ENCODE peak calls at places on chromosomes 16 and 17, in four cellular contexts. F, I, S and J are unnamed samples.

GRCh38 chr17:81651692-81652091 is 4.7 kb downstream of the PDE6G start:
- DNase-seq in F (peak), I (no peak), S (peak), J (no peak)

GRCh38 chr16:78973041-78973440 is 627.5 kb downstream of the MAF start:
- DNase-seq in F (no peak), I (no peak), S (no peak), J (no peak)

GRCh38 chr17:21275047-21275578 is 9.4 kb upstream of the MAP2K3 start:
- DNase-seq in F (no peak), I (no peak), S (no peak), J (no peak)

GRCh38 chr17:32759476-32759875 is 117.4 kb downstream of the MYO1D start:
- DNase-seq in F (no peak), I (no peak), S (no peak), J (no peak)

GRCh38 chr16:85149776-85150175 is 37.5 kb upstream of the CIBAR2 start:
- DNase-seq in F (no peak), I (no peak), S (no peak), J (no peak)

GRCh38 chr17:83019376-83019775 is 60.0 kb upstream of the METRNL start:
- DNase-seq in F (no peak), I (no peak), S (no peak), J (no peak)

GRCh38 chr17:50148226-50149098 is 2.0 kb downstream of the PPP1R9B start:
- DNase-seq in F (no peak), I (no peak), S (peak), J (no peak)

GRCh38 chr17:12998461-12998860 is 19.4 kb downstream of the ELAC2 start:
- DNase-seq in F (no peak), I (no peak), S (no peak), J (no peak)

GRCh38 chr17:64024215-64024654 is 3.8 kb upstream of the ICAM2 start:
- DNase-seq in F (no peak), I (no peak), S (no peak), J (no peak)

GRCh38 chr17:75090871-75091854 is 3.4 kb downstream of the SLC16A5 start:
- DNase-seq in F (no peak), I (no peak), S (no peak), J (no peak)

GRCh38 chr16:88358033-88358481 is 24.7 kb upstream of the ZNF469 start:
- DNase-seq in F (no peak), I (no peak), S (no peak), J (no peak)

GRCh38 chr17:10120749-10121148 is 77.7 kb downstream of the GAS7 start:
- DNase-seq in F (no peak), I (no peak), S (peak), J (no peak)

GRCh38 chr17:48155889-48156670 is 48.5 kb downstream of the SNX11 start:
- DNase-seq in F (no peak), I (no peak), S (no peak), J (no peak)

GRCh38 chr16:24972608-24973220 is 42.5 kb downstream of the ARHGAP17 start:
- DNase-seq in F (no peak), I (no peak), S (no peak), J (no peak)

GRCh38 chr17:72119280-72119962 is 1.4 kb upstream of the SOX9 start:
- DNase-seq in F (peak), I (no peak), S (no peak), J (no peak)

GRCh38 chr17:76791053-76791980 is 53.4 kb downstream of the MFSD11 start:
- DNase-seq in F (peak), I (no peak), S (peak), J (no peak)

GRCh38 chr16:56927471-56927870 is 4.5 kb upstream of the HERPUD1 start:
- DNase-seq in F (no peak), I (no peak), S (no peak), J (no peak)

GRCh38 chr17:64323774-64324173 is 60.7 kb upstream of the TEX2 start:
- DNase-seq in F (no peak), I (no peak), S (no peak), J (no peak)

GRCh38 chr17:75950850-75951554 is 10.2 kb upstream of the FBF1 start:
- DNase-seq in F (peak), I (no peak), S (peak), J (no peak)

GRCh38 chr17:3260600-3260999 is 37.6 kb downstream of the OR3A1 start:
- DNase-seq in F (no peak), I (no peak), S (no peak), J (no peak)

GRCh38 chr17:40564883-40565744 is at the start of gene CCR7:
- DNase-seq in F (no peak), I (peak), S (no peak), J (peak)

GRCh38 chr17:45740553-45741330 is 43.4 kb upstream of the CRHR1 start:
- DNase-seq in F (peak), I (no peak), S (peak), J (no peak)

GRCh38 chr17:42133461-42134041 is 10.9 kb downstream of the HSPB9 start:
- DNase-seq in F (no peak), I (no peak), S (no peak), J (no peak)

GRCh38 chr17:10754861-10755591 is 25.2 kb upstream of the TMEM220 start:
- DNase-seq in F (no peak), I (no peak), S (no peak), J (no peak)

GRCh38 chr17:38942641-38943040 is 17.2 kb downstream of the LASP1NB start:
- DNase-seq in F (no peak), I (no peak), S (no peak), J (no peak)

GRCh38 chr16:86304868-86305267 is 205.5 kb upstream of the FOXF1 start:
- DNase-seq in F (no peak), I (no peak), S (no peak), J (no peak)

GRCh38 chr17:74670329-74670728 is 42.4 kb downstream of the CD300LF start:
- DNase-seq in F (no peak), I (no peak), S (no peak), J (no peak)

GRCh38 chr17:82338858-82339633 is 5.5 kb upstream of the SECTM1 start:
- DNase-seq in F (peak), I (no peak), S (peak), J (no peak)

GRCh38 chr16:89338863-89339262 is 121.4 kb downstream of the ZNF778 start:
- DNase-seq in F (no peak), I (no peak), S (no peak), J (no peak)

GRCh38 chr17:61467416-61468262 is 15.4 kb downstream of the TBX4 start:
- DNase-seq in F (peak), I (no peak), S (peak), J (no peak)

GRCh38 chr17:38897176-38897575 is 27.3 kb downstream of the LASP1 start:
- DNase-seq in F (no peak), I (no peak), S (peak), J (no peak)

GRCh38 chr17:71883845-71884244 is 237.0 kb upstream of the SOX9 start:
- DNase-seq in F (no peak), I (no peak), S (no peak), J (no peak)

GRCh38 chr17:2101448-2102257 is 46.8 kb downstream of the HIC1 start:
- DNase-seq in F (peak), I (no peak), S (no peak), J (no peak)

GRCh38 chr16:10556240-10556639 is 24.2 kb downstream of the EMP2 start:
- DNase-seq in F (no peak), I (no peak), S (no peak), J (no peak)

GRCh38 chr16:87658564-87659225 is 56.4 kb downstream of the JPH3 start:
- DNase-seq in F (no peak), I (no peak), S (no peak), J (no peak)

GRCh38 chr17:353213-353837 is 718 bp upstream of the RPH3AL start:
- DNase-seq in F (peak), I (no peak), S (no peak), J (no peak)

GRCh38 chr17:33756021-33756420 is 462.9 kb upstream of the ASIC2 start:
- DNase-seq in F (no peak), I (no peak), S (no peak), J (no peak)

DNA sequence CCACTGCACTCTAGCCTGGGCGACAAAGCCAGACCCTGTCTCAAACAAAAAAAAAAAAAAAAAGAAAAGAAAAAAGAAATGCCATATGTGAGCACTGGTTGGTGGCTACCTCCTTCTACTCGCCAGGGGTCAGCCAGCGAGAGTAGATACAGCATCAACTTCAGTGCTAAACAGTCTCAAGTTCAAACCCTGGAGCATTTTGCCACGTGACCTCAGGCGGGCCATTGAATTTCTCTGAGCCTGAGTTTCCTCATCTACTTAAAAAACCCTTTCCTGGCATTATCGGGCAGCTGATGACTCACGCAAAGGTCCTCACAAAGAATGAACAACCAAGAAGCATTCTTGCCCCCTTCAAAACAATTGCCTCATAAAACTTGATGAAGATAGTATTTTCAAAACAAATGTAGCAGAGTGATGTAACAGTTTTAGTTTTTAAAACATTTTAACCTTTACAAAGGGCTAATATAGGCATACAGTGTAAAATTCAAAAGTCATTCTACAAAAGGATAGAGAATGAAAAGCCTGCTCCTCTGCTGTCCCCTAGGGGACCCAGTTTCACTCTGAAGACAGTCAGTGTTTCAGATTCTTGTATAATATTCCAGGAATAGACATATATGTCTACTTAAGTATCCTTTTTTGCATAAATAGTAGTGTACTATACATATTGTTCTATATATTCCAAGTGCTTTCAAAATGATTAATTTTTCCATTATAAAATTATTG is 28.4 kb downstream of the DNAH2 start:
- DNase-seq in F (peak), I (no peak), S (peak), J (no peak)
- TF ChIP-seq CTCF in F (peak), I (peak), S (peak), J (no peak)

DNA sequence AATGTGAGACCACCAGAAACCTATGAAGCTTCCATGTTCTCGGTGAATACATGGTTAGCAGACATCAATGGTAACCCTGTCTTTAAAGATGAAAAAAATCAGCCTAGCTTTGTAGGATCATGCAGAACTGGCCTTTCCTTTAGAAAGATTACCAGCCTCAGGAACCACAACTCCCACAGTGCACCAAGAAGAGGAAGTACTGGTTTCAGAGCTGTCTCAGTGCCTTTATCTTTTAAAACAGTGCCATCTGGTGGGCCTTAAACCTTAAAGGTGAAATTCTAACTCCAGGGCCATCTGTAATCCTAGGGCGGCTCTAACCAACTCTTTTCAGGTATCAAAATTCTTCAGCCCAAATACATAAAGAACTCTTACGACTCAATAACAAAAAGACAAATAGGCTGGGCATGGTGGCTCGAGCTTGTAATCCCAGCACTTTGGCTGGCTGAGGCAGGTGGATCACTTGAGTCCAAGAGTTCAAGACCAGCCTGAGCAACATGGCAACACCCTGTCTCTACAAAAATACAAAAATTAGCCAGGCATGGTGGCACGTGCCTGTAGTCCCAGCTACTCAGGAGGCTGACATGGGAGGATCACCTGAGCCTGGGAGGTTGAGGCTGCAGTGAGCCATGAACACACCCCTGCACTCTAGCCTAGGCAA is 5.4 kb downstream of the ATPAF2 start:
- DNase-seq in F (peak), I (no peak), S (peak), J (no peak)
- TF ChIP-seq CTCF in F (peak), I (peak), S (peak), J (peak)

GRCh38 chr16:81830845-81831600 is 51.9 kb downstream of the PLCG2 start:
- DNase-seq in F (no peak), I (no peak), S (no peak), J (no peak)

GRCh38 chr16:81834868-81835267 is 55.8 kb downstream of the PLCG2 start:
- DNase-seq in F (no peak), I (no peak), S (no peak), J (no peak)

GRCh38 chr16:81833751-81834150 is 54.7 kb downstream of the PLCG2 start:
- DNase-seq in F (no peak), I (no peak), S (no peak), J (no peak)

GRCh38 chr16:81832801-81833547 is 53.9 kb downstream of the PLCG2 start:
- DNase-seq in F (no peak), I (no peak), S (no peak), J (no peak)

DNA sequence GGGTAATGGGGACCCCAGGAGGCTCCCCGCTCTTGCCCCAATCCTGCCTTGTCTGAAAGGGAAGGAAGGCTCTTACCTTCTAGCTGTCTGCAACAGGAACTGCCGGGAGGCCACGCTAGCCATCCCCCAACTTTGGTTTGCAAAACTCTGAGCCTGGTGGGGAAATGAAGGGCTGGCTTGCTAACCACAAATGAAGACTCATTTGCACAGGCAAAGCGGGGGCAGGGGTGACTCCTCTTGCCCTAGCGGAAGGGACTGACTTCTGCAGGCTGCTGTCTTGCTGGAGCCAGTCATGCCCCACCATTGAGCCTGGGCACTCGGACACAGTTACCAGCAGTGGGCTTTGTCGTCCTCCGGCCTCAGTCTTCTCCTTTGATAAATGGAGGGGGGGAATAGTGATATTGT is 52.6 kb downstream of the PLCG2 start:
- DNase-seq in F (no peak), I (no peak), S (no peak), J (no peak)
- TF ChIP-seq CTCF in F (no peak), I (no peak), S (no peak), J (no peak)

DNA sequence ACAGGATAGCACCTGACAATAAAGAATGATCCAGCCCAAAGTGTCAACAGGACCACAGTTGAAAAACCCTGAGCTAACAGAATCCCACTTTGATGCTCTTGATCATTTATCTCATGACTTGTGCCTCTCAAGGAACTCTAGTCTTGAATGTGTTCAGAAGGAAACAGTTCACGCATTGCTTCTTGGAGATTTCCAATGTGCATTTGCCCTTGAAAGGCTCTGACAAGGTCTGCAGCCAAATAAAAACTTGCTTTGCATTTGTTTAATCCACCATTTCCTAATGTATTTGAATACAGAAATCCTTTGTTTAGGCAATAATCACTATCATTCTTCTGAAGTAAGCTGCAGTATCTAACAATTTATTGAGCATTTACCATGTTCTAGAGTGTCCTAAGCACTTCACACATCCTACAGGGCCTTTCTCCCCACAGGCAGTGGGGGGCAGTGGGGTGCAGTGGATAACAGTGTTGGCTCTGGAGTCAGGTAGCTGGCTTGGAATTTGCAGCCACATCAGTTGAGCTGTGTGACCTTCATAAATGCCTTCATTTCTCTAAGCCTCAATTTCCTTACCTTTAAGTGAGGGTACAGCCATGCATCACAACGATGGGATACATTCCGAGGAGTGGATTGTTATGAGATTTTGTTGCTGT is 239.7 kb downstream of the XYLT1 start:
- DNase-seq in F (no peak), I (no peak), S (no peak), J (no peak)
- TF ChIP-seq CTCF in F (no peak), I (no peak), S (no peak), J (no peak)

DNA sequence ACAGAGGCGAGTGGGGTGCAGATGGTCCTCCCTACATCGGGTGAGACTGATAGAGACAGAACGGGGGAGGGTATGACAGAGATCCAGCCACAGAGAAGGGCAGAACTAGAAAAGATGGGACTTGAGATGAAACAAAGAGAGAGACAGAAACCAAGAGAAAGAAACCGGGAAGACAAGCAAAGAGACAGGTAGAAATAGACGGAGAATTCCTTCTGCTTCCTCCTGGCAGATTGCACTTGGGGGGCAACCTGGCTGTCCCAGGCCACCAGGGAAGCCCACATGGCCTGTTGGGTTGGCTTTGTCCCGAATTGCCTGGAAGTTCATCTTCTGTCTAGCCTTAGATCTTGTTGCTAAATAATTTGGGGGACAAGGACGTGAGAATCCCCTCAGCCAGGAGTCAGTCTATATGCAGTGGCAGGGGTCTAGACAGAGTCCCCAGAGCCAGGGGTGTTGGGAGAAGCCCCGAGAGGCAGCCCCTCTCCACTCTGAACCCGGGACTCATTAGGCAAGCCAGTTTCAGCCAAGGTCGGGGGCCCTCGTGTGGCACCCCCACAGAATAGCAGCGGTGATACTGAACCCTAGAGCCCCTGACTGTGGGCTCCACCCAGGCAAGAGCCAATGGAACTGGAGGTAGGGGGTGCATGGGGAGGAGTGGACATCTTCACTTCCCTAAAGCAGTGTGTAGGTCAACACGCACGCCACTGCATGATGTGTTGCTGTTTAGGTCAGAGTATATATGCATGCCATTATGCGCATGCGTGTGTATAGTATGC is 626 bp upstream of the TSPOAP1 start:
- DNase-seq in F (no peak), I (no peak), S (no peak), J (no peak)
- TF ChIP-seq CTCF in F (peak), I (no peak), S (peak), J (no peak)

GRCh38 chr17:35793257-35793656 is 2.2 kb downstream of the MMP28 start:
- DNase-seq in F (no peak), I (no peak), S (no peak), J (no peak)
- TF ChIP-seq CTCF in F (no peak), I (no peak), S (no peak), J (no peak)

GRCh38 chr17:28991779-28992178 is 14.1 kb downstream of the SEZ6 start:
- DNase-seq in F (no peak), I (no peak), S (no peak), J (no peak)

GRCh38 chr17:28993645-28994426 is 12.0 kb downstream of the SEZ6 start:
- DNase-seq in F (no peak), I (no peak), S (no peak), J (no peak)

GRCh38 chr17:28992202-28992601 is 13.6 kb downstream of the SEZ6 start:
- DNase-seq in F (no peak), I (no peak), S (no peak), J (no peak)

GRCh38 chr17:28996554-28997096 is 9.2 kb downstream of the SEZ6 start:
- DNase-seq in F (no peak), I (no peak), S (no peak), J (no peak)

DNA sequence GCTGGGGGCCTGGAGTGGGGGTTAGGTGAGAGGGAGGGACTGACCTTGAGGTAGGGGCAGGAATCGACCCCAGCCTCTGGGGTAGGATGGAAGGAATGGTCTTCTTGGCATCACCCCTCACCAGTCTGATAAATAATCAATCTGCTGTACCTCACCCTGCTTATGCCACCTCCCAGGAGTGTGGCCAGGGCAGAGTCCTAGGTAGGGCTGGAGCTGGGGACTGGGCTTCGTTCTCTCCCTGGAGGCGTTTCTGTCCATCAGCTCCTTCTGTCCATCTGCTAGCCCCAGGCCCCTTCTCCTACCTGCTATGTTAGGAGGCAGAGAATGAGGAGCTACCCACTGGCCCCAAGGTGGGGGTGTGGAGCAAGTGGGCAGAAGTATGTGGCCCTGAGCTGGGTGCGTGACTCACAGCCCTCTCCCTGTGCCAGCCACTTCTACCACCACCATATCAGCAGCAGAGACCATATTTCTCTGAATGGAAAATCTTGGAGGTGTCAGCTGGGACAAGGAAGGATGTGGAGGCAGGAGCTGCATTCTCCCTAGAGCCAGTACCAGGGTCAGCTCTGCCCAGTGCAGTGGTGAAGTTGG is 12.7 kb downstream of the SEZ6 start:
- DNase-seq in F (no peak), I (no peak), S (no peak), J (no peak)
- TF ChIP-seq CTCF in F (no peak), I (no peak), S (no peak), J (no peak)